ENCODE peak calls at places on chromosomes 3 and 15, in four cellular contexts. One of them, this sample, is unnamed.

GRCh38 chr15:52054381-52054780 is 35.4 kb downstream of the MAPK6 start:
- DNase-seq in endothelial cell of umbilical vein: no peak
- DNase-seq in neuronal stem cell: no peak
- DNase-seq in heart right ventricle: no peak
- DNase-seq in this sample: peak; percentile 55

GRCh38 chr15:52154896-52155865 is 36.0 kb downstream of the GNB5 start:
- DNase-seq in neuronal stem cell: no peak
- DNase-seq in endothelial cell of umbilical vein: no peak
- DNase-seq in heart right ventricle: no peak
- DNase-seq in this sample: no peak

GRCh38 chr3:46359748-46360509 is 6.0 kb downstream of the CCR2 start:
- DNase-seq in endothelial cell of umbilical vein: no peak
- DNase-seq in neuronal stem cell: peak; percentile 30
- DNase-seq in heart right ventricle: no peak
- DNase-seq in this sample: no peak

GRCh38 chr15:25563571-25563970 is 124.7 kb upstream of the UBE3A start:
- DNase-seq in heart right ventricle: no peak
- DNase-seq in neuronal stem cell: no peak
- DNase-seq in endothelial cell of umbilical vein: no peak
- DNase-seq in this sample: no peak

GRCh38 chr3:13308406-13308805 is 111.7 kb downstream of the NUP210 start:
- DNase-seq in endothelial cell of umbilical vein: no peak
- DNase-seq in heart right ventricle: no peak
- DNase-seq in neuronal stem cell: peak; percentile 23
- DNase-seq in this sample: no peak

GRCh38 chr15:80093854-80094418 is 34.5 kb downstream of the ZFAND6 start:
- DNase-seq in neuronal stem cell: no peak
- DNase-seq in endothelial cell of umbilical vein: peak; percentile 75
- DNase-seq in heart right ventricle: peak; percentile 29
- DNase-seq in this sample: no peak

GRCh38 chr15:75389791-75390382 is 21.5 kb upstream of the MAN2C1 start:
- DNase-seq in heart right ventricle: no peak
- DNase-seq in neuronal stem cell: no peak
- DNase-seq in endothelial cell of umbilical vein: no peak
- DNase-seq in this sample: no peak

GRCh38 chr15:60966746-60967145 is 262.4 kb downstream of the RORA start:
- DNase-seq in heart right ventricle: no peak
- DNase-seq in neuronal stem cell: no peak
- DNase-seq in endothelial cell of umbilical vein: no peak
- DNase-seq in this sample: no peak

GRCh38 chr3:160133757-160134156 is 91.5 kb upstream of the C3orf80 start:
- DNase-seq in endothelial cell of umbilical vein: peak; percentile 41
- DNase-seq in heart right ventricle: no peak
- DNase-seq in neuronal stem cell: no peak
- DNase-seq in this sample: no peak

GRCh38 chr3:149419816-149420215 is 42.4 kb upstream of the TM4SF1 start:
- DNase-seq in endothelial cell of umbilical vein: no peak
- DNase-seq in heart right ventricle: no peak
- DNase-seq in neuronal stem cell: no peak
- DNase-seq in this sample: no peak

GRCh38 chr3:76065975-76066374 is 280.6 kb upstream of the ZNF717 start:
- DNase-seq in heart right ventricle: no peak
- DNase-seq in endothelial cell of umbilical vein: no peak
- DNase-seq in neuronal stem cell: no peak
- DNase-seq in this sample: no peak

GRCh38 chr3:160870327-160870726 is 114.3 kb downstream of the PPM1L start:
- DNase-seq in heart right ventricle: no peak
- DNase-seq in endothelial cell of umbilical vein: no peak
- DNase-seq in neuronal stem cell: no peak
- DNase-seq in this sample: no peak

GRCh38 chr3:158058775-158059174 is 47.4 kb downstream of the SHOX2 start:
- DNase-seq in endothelial cell of umbilical vein: no peak
- DNase-seq in heart right ventricle: no peak
- DNase-seq in neuronal stem cell: no peak
- DNase-seq in this sample: no peak

GRCh38 chr15:49467782-49468181 is 44.7 kb downstream of the FGF7 start:
- DNase-seq in endothelial cell of umbilical vein: no peak
- DNase-seq in heart right ventricle: no peak
- DNase-seq in neuronal stem cell: no peak
- DNase-seq in this sample: no peak

GRCh38 chr15:49473031-49473430 is 50.0 kb downstream of the FGF7 start:
- DNase-seq in heart right ventricle: no peak
- DNase-seq in neuronal stem cell: no peak
- DNase-seq in endothelial cell of umbilical vein: no peak
- DNase-seq in this sample: no peak

GRCh38 chr15:49468440-49468839 is 45.4 kb downstream of the FGF7 start:
- DNase-seq in heart right ventricle: no peak
- DNase-seq in endothelial cell of umbilical vein: no peak
- DNase-seq in neuronal stem cell: no peak
- DNase-seq in this sample: no peak

GRCh38 chr15:49472338-49472737 is 49.3 kb downstream of the FGF7 start:
- DNase-seq in endothelial cell of umbilical vein: no peak
- DNase-seq in heart right ventricle: no peak
- DNase-seq in neuronal stem cell: no peak
- DNase-seq in this sample: no peak

GRCh38 chr15:49471733-49472132 is 48.7 kb downstream of the FGF7 start:
- DNase-seq in endothelial cell of umbilical vein: no peak
- DNase-seq in heart right ventricle: no peak
- DNase-seq in neuronal stem cell: no peak
- DNase-seq in this sample: no peak
- H3K27ac ChIP-seq in endothelial cell of umbilical vein: no peak overlapping the region
- H3K27ac ChIP-seq in heart right ventricle: no peak overlapping the region
- H3K27ac ChIP-seq in neuronal stem cell: no peak overlapping the region
- H3K27ac ChIP-seq in this sample: no peak overlapping the region

GRCh38 chr3:112980080-112980479 is 5.2 kb upstream of the CD200R1 start:
- DNase-seq in heart right ventricle: no peak
- DNase-seq in endothelial cell of umbilical vein: no peak
- DNase-seq in neuronal stem cell: no peak
- DNase-seq in this sample: no peak

GRCh38 chr3:112976953-112977352 is 2.0 kb upstream of the CD200R1 start:
- DNase-seq in neuronal stem cell: no peak
- DNase-seq in heart right ventricle: no peak
- DNase-seq in endothelial cell of umbilical vein: no peak
- DNase-seq in this sample: no peak

GRCh38 chr3:112976001-112976400 is 1.1 kb upstream of the CD200R1 start:
- DNase-seq in endothelial cell of umbilical vein: no peak
- DNase-seq in neuronal stem cell: no peak
- DNase-seq in heart right ventricle: no peak
- DNase-seq in this sample: no peak

GRCh38 chr3:112982710-112983109 is 7.8 kb upstream of the CD200R1 start:
- DNase-seq in heart right ventricle: no peak
- DNase-seq in endothelial cell of umbilical vein: no peak
- DNase-seq in neuronal stem cell: no peak
- DNase-seq in this sample: no peak

GRCh38 chr3:112979244-112979832 is 4.4 kb upstream of the CD200R1 start:
- DNase-seq in endothelial cell of umbilical vein: peak; percentile 48
- DNase-seq in heart right ventricle: no peak
- DNase-seq in neuronal stem cell: peak; percentile 26
- DNase-seq in this sample: no peak
- H3K4me1 ChIP-seq in endothelial cell of umbilical vein: no peaks in the 10 kb centered on the region
- H3K4me1 ChIP-seq in heart right ventricle: no peaks in the 10 kb centered on the region
- H3K4me1 ChIP-seq in neuronal stem cell: no peaks in the 10 kb centered on the region
- H3K4me1 ChIP-seq in this sample: no peaks in the 10 kb centered on the region

GRCh38 chr15:28885289-28885629 is 515 bp upstream of the APBA2 start:
- DNase-seq in endothelial cell of umbilical vein: no peak
- DNase-seq in neuronal stem cell: no peak
- DNase-seq in heart right ventricle: no peak
- DNase-seq in this sample: no peak
- H3K27ac ChIP-seq in endothelial cell of umbilical vein: no peak overlapping the region
- H3K27ac ChIP-seq in neuronal stem cell: no peak overlapping the region
- H3K27ac ChIP-seq in heart right ventricle: no peak overlapping the region
- H3K27ac ChIP-seq in this sample: no peak overlapping the region

DNA sequence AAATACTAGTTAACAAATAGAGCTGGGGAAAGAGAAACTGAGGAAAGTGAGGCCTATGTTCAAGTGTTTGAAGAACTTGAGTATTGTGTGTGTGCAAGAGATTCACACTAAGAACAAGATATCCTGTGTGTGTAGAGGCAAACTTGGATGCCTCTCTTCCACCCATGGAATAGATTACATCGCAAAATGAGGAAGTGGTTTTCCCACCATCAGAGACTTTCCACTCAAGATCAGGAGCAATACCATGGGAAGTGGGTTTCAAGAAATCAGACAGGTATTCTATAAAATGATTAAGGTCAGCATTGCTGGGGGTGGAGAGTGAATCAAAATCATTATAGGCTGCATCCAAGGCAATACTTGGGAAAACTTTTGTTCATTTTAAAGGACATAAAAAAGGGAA is 308.0 kb downstream of the FGF12 start:
- DNase-seq in endothelial cell of umbilical vein: no peak
- DNase-seq in heart right ventricle: no peak
- DNase-seq in neuronal stem cell: no peak
- DNase-seq in this sample: no peak
- H3K4me1 ChIP-seq in endothelial cell of umbilical vein: peaks cover 23% of the 10 kb centered on the region
- H3K4me1 ChIP-seq in heart right ventricle: peaks cover 10% of the 10 kb centered on the region
- H3K4me1 ChIP-seq in neuronal stem cell: peaks cover 14% of the 10 kb centered on the region
- H3K4me1 ChIP-seq in this sample: no peaks in the 10 kb centered on the region

DNA sequence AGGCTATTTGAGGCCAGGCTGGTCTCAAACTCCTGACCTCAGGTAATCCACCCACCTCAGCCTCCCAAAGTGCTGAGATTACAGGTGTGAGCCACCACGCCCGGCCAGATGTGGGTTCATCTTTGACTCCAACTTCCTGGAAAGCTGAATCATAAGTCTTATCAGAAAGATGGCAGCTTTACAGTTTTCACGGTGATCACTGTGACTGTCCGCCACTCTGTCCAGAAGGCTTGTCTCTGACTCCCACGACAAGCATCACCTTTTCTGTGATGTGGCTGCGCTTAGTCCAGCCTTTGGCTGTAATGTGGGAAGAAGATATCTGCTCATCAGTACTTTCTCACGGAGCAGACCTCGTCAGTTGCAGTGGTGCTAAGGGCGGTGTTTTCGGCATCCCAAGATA is 527.7 kb downstream of the GABRG3 start:
- DNase-seq in endothelial cell of umbilical vein: no peak
- DNase-seq in neuronal stem cell: no peak
- DNase-seq in heart right ventricle: no peak
- DNase-seq in this sample: no peak
- H3K27ac ChIP-seq in endothelial cell of umbilical vein: no peak overlapping the region
- H3K27ac ChIP-seq in neuronal stem cell: no peak overlapping the region
- H3K27ac ChIP-seq in heart right ventricle: no peak overlapping the region
- H3K27ac ChIP-seq in this sample: no peak overlapping the region

DNA sequence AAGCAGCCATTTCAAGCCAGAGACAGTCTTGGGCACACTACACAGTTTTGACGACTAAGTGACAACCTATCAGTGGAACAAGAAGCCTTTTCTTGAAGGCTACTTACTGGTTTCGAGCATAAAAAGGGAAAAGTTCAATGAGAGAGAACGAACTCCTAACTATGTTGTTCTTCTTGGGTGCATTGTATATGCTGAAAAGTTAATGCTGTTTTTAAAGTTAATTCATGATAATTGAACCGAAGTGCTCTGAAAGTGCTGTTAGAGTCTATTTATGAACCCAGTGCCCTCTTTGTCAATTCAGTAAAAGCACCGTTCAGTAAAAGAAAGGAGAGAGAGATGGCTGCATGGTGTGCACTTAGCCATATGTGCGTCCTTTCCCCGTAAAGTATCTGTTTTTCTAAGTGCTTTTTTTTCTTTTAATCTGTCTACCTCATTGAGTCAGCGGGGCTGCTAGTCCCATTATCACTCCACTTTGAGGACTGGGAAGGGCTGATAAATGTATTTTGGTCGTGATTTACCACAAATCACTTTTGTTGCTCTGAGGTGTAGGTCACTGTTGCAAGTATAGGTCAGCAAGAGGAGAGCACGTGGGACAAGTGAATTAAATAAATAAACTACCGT is 380.7 kb upstream of the GOLIM4 start:
- DNase-seq in heart right ventricle: no peak
- DNase-seq in neuronal stem cell: no peak
- DNase-seq in endothelial cell of umbilical vein: no peak
- DNase-seq in this sample: no peak
- H3K4me1 ChIP-seq in heart right ventricle: no peaks in the 10 kb centered on the region
- H3K4me1 ChIP-seq in neuronal stem cell: peaks cover 26% of the 10 kb centered on the region
- H3K4me1 ChIP-seq in endothelial cell of umbilical vein: no peaks in the 10 kb centered on the region
- H3K4me1 ChIP-seq in this sample: no peaks in the 10 kb centered on the region

DNA sequence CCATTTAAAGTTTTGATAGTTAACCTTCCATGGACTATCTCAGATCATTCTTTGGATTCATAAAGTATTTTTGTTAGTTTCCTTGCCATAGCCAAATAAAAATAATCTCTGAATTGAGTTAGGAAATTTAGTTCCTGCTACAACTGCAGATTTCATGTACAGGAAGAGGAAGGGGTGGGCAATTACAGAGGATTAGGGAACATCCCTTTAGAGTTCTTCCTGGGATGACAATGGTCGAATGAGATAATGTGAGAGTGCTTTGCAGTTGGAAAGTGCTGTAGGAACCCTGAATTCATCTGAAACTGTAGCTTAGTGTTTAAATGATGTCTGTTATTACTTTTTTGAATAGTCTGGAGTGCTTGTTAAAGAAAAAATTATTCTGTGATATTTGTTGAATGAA is 137.0 kb downstream of the FNDC3B start:
- DNase-seq in endothelial cell of umbilical vein: no peak
- DNase-seq in heart right ventricle: no peak
- DNase-seq in neuronal stem cell: no peak
- DNase-seq in this sample: no peak
- H3K27ac ChIP-seq in endothelial cell of umbilical vein: peak overlapping the region; percentile 19
- H3K27ac ChIP-seq in heart right ventricle: peak overlapping the region; percentile 50
- H3K27ac ChIP-seq in neuronal stem cell: no peak overlapping the region
- H3K27ac ChIP-seq in this sample: no peak overlapping the region

This sample was measured in SJSA1.